ENCODE peak calls at places on chromosomes 13 and 19, in four cellular contexts. T, A, O and P are unnamed samples.

GRCh38 chr13:48562296-48563066 is 29.6 kb upstream of the RCBTB2 start:
- DNase-seq in T (no peak), A (peak; percentile 94), O (no peak), P (no peak)

GRCh38 chr13:45707701-45708100 is 5.6 kb downstream of the CBY2 start:
- DNase-seq in T (no peak), A (no peak), O (no peak), P (no peak)

GRCh38 chr13:23656637-23657036 is 86.4 kb downstream of the TNFRSF19 start:
- DNase-seq in T (no peak), A (no peak), O (no peak), P (no peak)

GRCh38 chr19:1649706-1650626 is 2.4 kb downstream of the TCF3 start:
- DNase-seq in T (no peak), A (no peak), O (no peak), P (no peak)

GRCh38 chr19:1473056-1473400 is 6.0 kb downstream of the C19orf25 start:
- DNase-seq in T (no peak), A (no peak), O (no peak), P (no peak)

GRCh38 chr13:31221057-31221456 is 21.3 kb downstream of the B3GLCT start:
- DNase-seq in T (no peak), A (no peak), O (no peak), P (no peak)

GRCh38 chr13:106709509-106709908 is 141.6 kb upstream of the ARGLU1 start:
- DNase-seq in T (no peak), A (no peak), O (no peak), P (no peak)

GRCh38 chr13:113489171-113489548 is 1.4 kb downstream of the DCUN1D2 start:
- DNase-seq in T (no peak), A (no peak), O (no peak), P (no peak)

GRCh38 chr13:51849145-51850101 is 4.4 kb upstream of the TMEM272 start:
- DNase-seq in T (no peak), A (peak; percentile 62), O (peak; percentile 67), P (peak; percentile 56)

GRCh38 chr13:44906758-44907157 is 82.5 kb downstream of the NUFIP1 start:
- DNase-seq in T (no peak), A (no peak), O (no peak), P (no peak)

GRCh38 chr13:91346848-91347211 is 657 bp upstream of the MIR17HG start:
- DNase-seq in T (no peak), A (peak; percentile 97), O (no peak), P (no peak)

GRCh38 chr19:56097776-56098175 is 23.3 kb downstream of the ZNF787 start:
- DNase-seq in T (no peak), A (no peak), O (no peak), P (no peak)

GRCh38 chr13:114048463-114048862 is 74.6 kb upstream of the C13orf46 start:
- DNase-seq in T (no peak), A (no peak), O (no peak), P (no peak)

GRCh38 chr13:67792151-67792665 is 562.1 kb upstream of the PCDH9 start:
- DNase-seq in T (no peak), A (no peak), O (no peak), P (no peak)

GRCh38 chr13:67877031-67877430 is 646.9 kb upstream of the PCDH9 start:
- DNase-seq in T (no peak), A (no peak), O (no peak), P (no peak)

GRCh38 chr13:27822873-27823311 is 30.6 kb downstream of the GSX1 start:
- DNase-seq in T (no peak), A (no peak), O (no peak), P (no peak)

GRCh38 chr19:3058821-3059314 is 3.4 kb downstream of the TLE5 start:
- DNase-seq in T (no peak), A (no peak), O (no peak), P (no peak)

GRCh38 chr13:112583592-112584277 is 4.2 kb downstream of the TUBGCP3 start:
- DNase-seq in T (no peak), A (peak; percentile 17), O (no peak), P (no peak)

GRCh38 chr13:114130708-114131580 is 1.5 kb downstream of the RASA3 start:
- DNase-seq in T (no peak), A (no peak), O (no peak), P (peak; percentile 31)

GRCh38 chr19:14081797-14082674 is 3.5 kb downstream of the C19orf67 start:
- DNase-seq in T (no peak), A (no peak), O (no peak), P (no peak)

GRCh38 chr13:47621931-47622330 is 379.1 kb downstream of the SUCLA2 start:
- DNase-seq in T (no peak), A (no peak), O (no peak), P (peak; percentile 24)

GRCh38 chr19:2413629-2414028 is 13.8 kb downstream of the TIMM13 start:
- DNase-seq in T (no peak), A (no peak), O (no peak), P (no peak)

GRCh38 chr19:35444735-35445134 is 3.3 kb upstream of the FFAR2 start:
- DNase-seq in T (no peak), A (no peak), O (no peak), P (no peak)

GRCh38 chr13:110714798-110715394 is 1.4 kb downstream of the ING1 start:
- DNase-seq in T (no peak), A (peak; percentile 39), O (no peak), P (peak; percentile 41)

GRCh38 chr19:55368701-55369563 is 1.3 kb downstream of the IL11 start:
- DNase-seq in T (no peak), A (no peak), O (no peak), P (no peak)

GRCh38 chr13:98333481-98333880 is 156.4 kb upstream of the RNF113B start:
- DNase-seq in T (no peak), A (no peak), O (no peak), P (peak; percentile 97)

GRCh38 chr13:39134574-39134973 is 96.3 kb downstream of the NHLRC3 start:
- DNase-seq in T (no peak), A (no peak), O (no peak), P (no peak)

GRCh38 chr13:111129465-111130110 is 14.5 kb downstream of the ARHGEF7 start:
- DNase-seq in T (no peak), A (peak; percentile 21), O (no peak), P (no peak)

GRCh38 chr19:47813304-47813994 is 8.3 kb upstream of the CRX start:
- DNase-seq in T (peak; percentile 40), A (peak; percentile 66), O (peak; percentile 78), P (peak; percentile 85)

GRCh38 chr19:51501594-51502263 is at the start of gene SIGLEC12:
- DNase-seq in T (no peak), A (no peak), O (no peak), P (no peak)

GRCh38 chr19:11821474-11821873 is 7.4 kb downstream of the ZNF440 start:
- DNase-seq in T (no peak), A (no peak), O (no peak), P (no peak)

GRCh38 chr13:83214452-83214851 is 667.8 kb downstream of the SLITRK1 start:
- DNase-seq in T (no peak), A (no peak), O (no peak), P (no peak)

GRCh38 chr13:66087149-66087780 is 1142.9 kb downstream of the PCDH9 start:
- DNase-seq in T (no peak), A (no peak), O (no peak), P (no peak)

GRCh38 chr19:22606954-22607652 is 27.0 kb upstream of the ZNF492 start:
- DNase-seq in T (no peak), A (no peak), O (no peak), P (no peak)

GRCh38 chr19:33350538-33351309 is 22.8 kb upstream of the CEBPG start:
- DNase-seq in T (no peak), A (no peak), O (no peak), P (peak; percentile 33)

GRCh38 chr19:58345558-58345957 is 7.7 kb downstream of the A1BG start:
- DNase-seq in T (no peak), A (no peak), O (no peak), P (no peak)

GRCh38 chr13:44576396-44577235 is 486 bp upstream of the TSC22D1 start:
- DNase-seq in T (no peak), A (peak; percentile 28), O (no peak), P (peak; percentile 10)

GRCh38 chr13:98752111-98752941 is at the start of gene SLC15A1:
- DNase-seq in T (no peak), A (no peak), O (no peak), P (no peak)

GRCh38 chr19:35704218-35704617 is at the start of gene ZBTB32:
- DNase-seq in T (no peak), A (no peak), O (no peak), P (no peak)

GRCh38 chr13:109454167-109454917 is 332.0 kb downstream of the IRS2 start:
- DNase-seq in T (no peak), A (no peak), O (no peak), P (no peak)